ENCODE peak calls at places on chromosome 21, in ten cellular contexts. A, U, H, X, G, C, Z, V, E and W are unnamed samples.

GRCh38 chr21:28704746-28705145 is 287.9 kb downstream of the LTN1 start:
- ATAC-seq in U (no peak), V (peak), X (no peak), Z (no peak), E (no peak), H (no peak), A (no peak), C (no peak), G (no peak), W (no peak)

GRCh38 chr21:42562258-42562657 is 48.6 kb downstream of the SLC37A1 start:
- ATAC-seq in V (no peak), E (no peak), H (no peak), Z (no peak), U (no peak), C (peak), X (no peak), G (no peak), A (no peak), W (no peak)

GRCh38 chr21:28871388-28872015 is 121.2 kb downstream of the LTN1 start:
- ATAC-seq in V (no peak), Z (no peak), U (no peak), A (no peak), H (no peak), X (no peak), G (no peak), C (no peak), E (no peak), W (no peak)

GRCh38 chr21:33847586-33848251 is 67.9 kb downstream of the ATP5PO start:
- ATAC-seq in X (no peak), E (no peak), V (no peak), U (no peak), C (no peak), Z (no peak), A (no peak), G (no peak), H (no peak), W (no peak)

GRCh38 chr21:36171741-36172331 is 15.2 kb downstream of the DOP1B start:
- ATAC-seq in A (no peak), U (no peak), Z (no peak), V (peak), G (no peak), C (no peak), X (no peak), E (no peak), H (no peak), W (no peak)

GRCh38 chr21:35050348-35051286 is 1.5 kb upstream of the RUNX1 start:
- ATAC-seq in E (peak), V (no peak), H (no peak), A (no peak), C (peak), G (peak), Z (no peak), X (no peak), U (peak), W (no peak)

GRCh38 chr21:45641480-45642035 is 2.0 kb upstream of the PCBP3 start:
- ATAC-seq in E (no peak), V (no peak), C (no peak), H (no peak), Z (no peak), A (no peak), G (no peak), X (no peak), U (no peak), W (no peak)

GRCh38 chr21:34968414-34969333 is 80.4 kb downstream of the RUNX1 start:
- ATAC-seq in Z (peak), C (no peak), X (peak), G (no peak), A (peak), V (no peak), E (peak), U (no peak), H (no peak), W (no peak)

GRCh38 chr21:36710729-36711048 is 11.8 kb downstream of the SIM2 start:
- ATAC-seq in H (no peak), C (no peak), G (no peak), V (no peak), A (no peak), Z (no peak), E (no peak), U (no peak), X (no peak), W (no peak)

GRCh38 chr21:35035116-35035515 is 14.0 kb downstream of the RUNX1 start:
- ATAC-seq in H (no peak), G (no peak), X (no peak), A (no peak), E (no peak), C (no peak), Z (peak), V (no peak), U (no peak), W (no peak)

GRCh38 chr21:29144736-29145353 is 14.4 kb downstream of the MAP3K7CL start:
- ATAC-seq in X (no peak), G (no peak), Z (no peak), U (no peak), A (no peak), E (no peak), H (no peak), V (no peak), C (no peak), W (peak)

GRCh38 chr21:35088235-35088865 is 39.2 kb upstream of the RUNX1 start:
- ATAC-seq in H (no peak), E (peak), U (no peak), A (no peak), X (no peak), C (no peak), Z (peak), V (no peak), G (no peak), W (no peak)

GRCh38 chr21:33069994-33070811 is at the start of gene OLIG1:
- ATAC-seq in A (peak), U (no peak), V (peak), E (peak), Z (peak), C (no peak), X (peak), G (no peak), H (peak), W (no peak)

GRCh38 chr21:45080639-45081414 is 6.4 kb downstream of the ADARB1 start:
- ATAC-seq in G (no peak), X (no peak), H (no peak), V (peak), U (no peak), C (no peak), A (peak), E (no peak), Z (peak), W (peak)

GRCh38 chr21:45699251-45699942 is 55.9 kb downstream of the PCBP3 start:
- ATAC-seq in V (no peak), G (no peak), X (no peak), H (no peak), E (no peak), Z (peak), A (peak), U (no peak), C (no peak), W (no peak)

GRCh38 chr21:35754583-35754982 is 305.7 kb downstream of the SETD4 start:
- ATAC-seq in X (no peak), A (no peak), Z (no peak), C (no peak), V (no peak), E (no peak), U (no peak), G (no peak), H (no peak), W (no peak)

GRCh38 chr21:26448751-26449150 is 124.3 kb downstream of the CYYR1 start:
- ATAC-seq in U (no peak), V (peak), C (no peak), E (no peak), G (no peak), H (no peak), X (no peak), A (no peak), Z (no peak), W (no peak)

GRCh38 chr21:43359081-43359822 is 67.7 kb downstream of the SIK1 start:
- ATAC-seq in U (no peak), E (no peak), V (no peak), C (no peak), G (no peak), A (no peak), Z (no peak), X (no peak), H (no peak), W (no peak)

GRCh38 chr21:45192332-45192731 is 95.4 kb downstream of the POFUT2 start:
- ATAC-seq in Z (no peak), G (no peak), V (no peak), A (no peak), E (no peak), U (no peak), X (no peak), C (no peak), H (no peak), W (no peak)

GRCh38 chr21:36232641-36233040 is 76.0 kb downstream of the DOP1B start:
- ATAC-seq in Z (no peak), G (no peak), V (no peak), U (no peak), E (no peak), C (no peak), X (no peak), H (no peak), A (no peak), W (no peak)

GRCh38 chr21:38314534-38314933 is 57.7 kb downstream of the KCNJ15 start:
- ATAC-seq in Z (no peak), H (no peak), U (no peak), G (no peak), C (no peak), V (peak), A (no peak), E (no peak), X (no peak), W (no peak)

GRCh38 chr21:35134299-35134698 is 85.2 kb upstream of the RUNX1 start:
- ATAC-seq in Z (no peak), A (no peak), H (no peak), X (no peak), V (no peak), C (no peak), G (no peak), E (peak), U (no peak), W (no peak)

GRCh38 chr21:41955516-41955915 is 1.7 kb upstream of the C2CD2 start:
- ATAC-seq in U (no peak), E (peak), H (no peak), C (peak), A (no peak), V (no peak), Z (no peak), X (no peak), G (no peak), W (no peak)

GRCh38 chr21:44291936-44292811 is 6.5 kb downstream of the AIRE start:
- ATAC-seq in G (no peak), V (no peak), E (no peak), A (no peak), U (no peak), C (no peak), Z (no peak), X (no peak), H (no peak), W (no peak)

GRCh38 chr21:46561448-46562095 is 43.3 kb downstream of the S100B start:
- ATAC-seq in E (no peak), Z (no peak), X (no peak), C (no peak), H (no peak), A (peak), V (no peak), G (no peak), U (no peak), W (no peak)

GRCh38 chr21:45768011-45768740 is 124.7 kb downstream of the PCBP3 start:
- ATAC-seq in A (peak), V (peak), C (no peak), Z (peak), G (no peak), U (no peak), E (no peak), X (no peak), H (no peak), W (no peak)